ENCODE peak calls at places on chromosomes 6 and 20, in six cellular contexts. K is stimulated activated CD4-positive, alpha-beta T cell treated with anti-CD3 and anti-CD28 coated beads, TNF-alpha, amount 100 ng/mL, for 24 hours; A is mesenchymal stem cell; P is endothelial cell; T is T-cell; Z is epithelial cell of proximal tubule. O is an unnamed sample.

GRCh38 chr6:17851720-17852161 is 135.7 kb downstream of the KIF13A start:
- DNase-seq in Z (no peak), K (no peak), P (no peak), A (peak), T (no peak), O (no peak)

GRCh38 chr20:10924628-10925266 is 250.9 kb upstream of the JAG1 start:
- DNase-seq in P (no peak), T (no peak), Z (peak), K (no peak), A (peak), O (no peak)

GRCh38 chr6:28212510-28213212 is 12.4 kb upstream of the ZSCAN9 start:
- DNase-seq in A (peak), T (no peak), K (peak), Z (peak), P (peak), O (peak)

GRCh38 chr6:2563635-2564034 is 187.1 kb downstream of the MYLK4 start:
- DNase-seq in P (no peak), A (no peak), Z (no peak), K (peak), T (no peak), O (no peak)

GRCh38 chr20:25226433-25227316 is 21.2 kb upstream of the PYGB start:
- DNase-seq in K (no peak), P (no peak), T (no peak), Z (no peak), A (no peak), O (no peak)

GRCh38 chr6:170369439-170369838 is 62.9 kb downstream of the FAM120B start:
- DNase-seq in Z (no peak), P (no peak), T (no peak), K (no peak), A (no peak), O (no peak)

GRCh38 chr6:37624121-37624520 is 73.6 kb downstream of the MDGA1 start:
- DNase-seq in T (no peak), Z (no peak), K (no peak), P (no peak), A (no peak), O (no peak)

GRCh38 chr6:107075951-107076381 is 39.3 kb downstream of the BEND3 start:
- DNase-seq in Z (no peak), K (no peak), P (no peak), A (no peak), T (no peak), O (no peak)

GRCh38 chr6:501891-502601 is 110.5 kb downstream of the IRF4 start:
- DNase-seq in A (peak), P (no peak), T (peak), Z (no peak), K (peak), O (no peak)

GRCh38 chr20:45419188-45420091 is 3.5 kb downstream of the PIGT start:
- DNase-seq in K (no peak), P (no peak), Z (peak), A (peak), T (no peak), O (no peak)

GRCh38 chr6:144036064-144036873 is 28.2 kb upstream of the PLAGL1 start:
- DNase-seq in P (no peak), Z (no peak), T (no peak), A (peak), K (no peak), O (no peak)

GRCh38 chr6:138405816-138406403 is 1.9 kb downstream of the HEBP2 start:
- DNase-seq in A (no peak), P (no peak), Z (no peak), K (no peak), T (no peak), O (no peak)

GRCh38 chr6:72788188-72788587 is 166.3 kb downstream of the KCNQ5 start:
- DNase-seq in T (no peak), K (no peak), A (peak), P (no peak), Z (no peak), O (no peak)

GRCh38 chr20:63036266-63036665 is 29.5 kb upstream of the BHLHE23 start:
- DNase-seq in P (no peak), Z (no peak), K (no peak), T (no peak), A (no peak), O (no peak)

GRCh38 chr6:84172574-84172973 is 54.9 kb downstream of the CEP162 start:
- DNase-seq in K (no peak), A (no peak), Z (no peak), P (no peak), T (no peak), O (no peak)

GRCh38 chr6:112443118-112443641 is 96.0 kb downstream of the RFPL4B start:
- DNase-seq in K (no peak), P (no peak), T (no peak), A (no peak), Z (peak), O (no peak)

GRCh38 chr20:14142171-14142570 is 146.9 kb downstream of the MACROD2 start:
- DNase-seq in P (peak), T (no peak), Z (peak), A (peak), K (no peak), O (peak)

GRCh38 chr6:99151634-99152344 is 197.7 kb downstream of the FAXC start:
- DNase-seq in A (peak), Z (peak), K (peak), T (no peak), P (peak), O (peak)

GRCh38 chr6:107396226-107396625 is 63.1 kb downstream of the PDSS2 start:
- DNase-seq in T (no peak), P (no peak), Z (no peak), A (no peak), K (no peak), O (no peak)

GRCh38 chr6:45477785-45478184 is 100.1 kb upstream of the SUPT3H start:
- DNase-seq in Z (no peak), K (no peak), P (no peak), A (no peak), T (no peak), O (no peak)

GRCh38 chr6:24480705-24481104 is 8.7 kb downstream of the GPLD1 start:
- DNase-seq in Z (no peak), A (no peak), P (no peak), T (no peak), K (no peak), O (no peak)

GRCh38 chr6:125612400-125612846 is 137.0 kb upstream of the HEY2 start:
- DNase-seq in A (no peak), Z (no peak), P (no peak), K (no peak), T (no peak), O (no peak)

GRCh38 chr6:158611600-158612041 is 32.9 kb downstream of the DYNLT1 start:
- DNase-seq in K (no peak), T (no peak), Z (no peak), P (no peak), A (no peak), O (no peak)

GRCh38 chr6:4280031-4280430 is 144.7 kb upstream of the ECI2 start:
- DNase-seq in K (no peak), P (no peak), Z (no peak), A (no peak), T (no peak), O (no peak)

GRCh38 chr6:2596222-2596621 is 154.5 kb downstream of the MYLK4 start:
- DNase-seq in T (no peak), K (no peak), P (peak), Z (no peak), A (no peak), O (peak)

GRCh38 chr20:64109390-64109747 is 2.0 kb upstream of the NPBWR2 start:
- DNase-seq in P (no peak), Z (no peak), K (no peak), A (no peak), T (no peak), O (no peak)

GRCh38 chr20:36971103-36971502 is 19.6 kb upstream of the SAMHD1 start:
- DNase-seq in A (no peak), T (no peak), P (no peak), Z (no peak), K (no peak), O (no peak)

GRCh38 chr6:109920911-109921310 is 57.2 kb upstream of the GPR6 start:
- DNase-seq in Z (no peak), T (no peak), A (no peak), P (no peak), K (no peak), O (no peak)

GRCh38 chr6:125747589-125748533 is 1.6 kb upstream of the HEY2 start:
- DNase-seq in A (peak), Z (no peak), P (peak), T (no peak), K (peak), O (peak)

GRCh38 chr6:151082079-151082478 is 157.7 kb upstream of the AKAP12 start:
- DNase-seq in T (no peak), A (no peak), P (no peak), Z (no peak), K (no peak), O (peak)

GRCh38 chr6:136920858-136921520 is 1.1 kb upstream of the SLC35D3 start:
- DNase-seq in T (no peak), P (peak), K (peak), Z (peak), A (peak), O (peak)

GRCh38 chr20:38321959-38322598 is 18.1 kb downstream of the BPI start:
- DNase-seq in P (peak), A (peak), K (no peak), Z (no peak), T (no peak), O (peak)

O was measured in 8988T.